ENCODE peak calls at places on chromosome 1, in eight cellular contexts. K, M, N, T, A, Z, C and U are unnamed samples.

GRCh38 chr1:151790940-151791651 is 796 bp upstream of the TDRKH start:
- DNase-seq in K (peak; percentile 65), M (peak; percentile 9), N (peak; percentile 43), T (peak; percentile 44), A (peak; percentile 41), Z (no peak), C (peak; percentile 79), U (no peak)

GRCh38 chr1:40634901-40635655 is 30.4 kb downstream of the RIMS3 start:
- DNase-seq in K (no peak), M (no peak), N (peak; percentile 30), T (no peak), A (no peak), Z (no peak), C (no peak), U (no peak)

GRCh38 chr1:118563969-118564951 is 379.2 kb upstream of the SPAG17 start:
- DNase-seq in K (peak; percentile 65), M (no peak), N (peak; percentile 27), T (peak; percentile 14), A (peak; percentile 68), Z (no peak), C (no peak), U (no peak)

GRCh38 chr1:54791880-54792522 is 9.1 kb downstream of the TTC22 start:
- DNase-seq in K (peak; percentile 73), M (peak; percentile 55), N (no peak), T (peak; percentile 87), A (peak; percentile 50), Z (peak; percentile 48), C (peak; percentile 63), U (peak; percentile 51)

GRCh38 chr1:40305451-40305850 is 11.6 kb downstream of the COL9A2 start:
- DNase-seq in K (peak; percentile 44), M (peak; percentile 50), N (peak; percentile 30), T (peak; percentile 40), A (no peak), Z (no peak), C (no peak), U (no peak)

GRCh38 chr1:99645699-99646531 is at the start of gene PALMD:
- DNase-seq in K (peak; percentile 19), M (no peak), N (peak; percentile 42), T (peak; percentile 22), A (peak; percentile 41), Z (no peak), C (peak; percentile 44), U (no peak)

GRCh38 chr1:46408356-46409062 is 14.4 kb downstream of the FAAH start:
- DNase-seq in K (no peak), M (no peak), N (peak; percentile 63), T (no peak), A (no peak), Z (no peak), C (no peak), U (no peak)

GRCh38 chr1:204127597-204128242 is 24.1 kb downstream of the ETNK2 start:
- DNase-seq in K (peak; percentile 88), M (peak; percentile 63), N (peak; percentile 94), T (peak; percentile 82), A (peak; percentile 86), Z (peak; percentile 28), C (peak; percentile 88), U (peak; percentile 62)

GRCh38 chr1:76240321-76240720 is 165.8 kb downstream of the ST6GALNAC3 start:
- DNase-seq in K (no peak), M (peak; percentile 10), N (no peak), T (no peak), A (peak; percentile 12), Z (no peak), C (no peak), U (no peak)

GRCh38 chr1:54324031-54324654 is 82.1 kb downstream of the SSBP3 start:
- DNase-seq in K (peak; percentile 55), M (no peak), N (peak; percentile 56), T (peak; percentile 42), A (no peak), Z (no peak), C (no peak), U (no peak)

GRCh38 chr1:226579781-226580323 is 31.3 kb downstream of the STUM start:
- DNase-seq in K (no peak), M (no peak), N (no peak), T (no peak), A (no peak), Z (no peak), C (no peak), U (no peak)

GRCh38 chr1:43303477-43304286 is 2.9 kb downstream of the TIE1 start:
- DNase-seq in K (no peak), M (no peak), N (no peak), T (no peak), A (no peak), Z (no peak), C (no peak), U (no peak)

GRCh38 chr1:156153362-156153761 is at the start of gene SEMA4A:
- DNase-seq in K (no peak), M (no peak), N (no peak), T (peak; percentile 35), A (no peak), Z (no peak), C (no peak), U (no peak)

GRCh38 chr1:151830055-151830454 is 1.5 kb downstream of the RORC start:
- DNase-seq in K (no peak), M (no peak), N (no peak), T (no peak), A (no peak), Z (no peak), C (no peak), U (no peak)

GRCh38 chr1:1434812-1435093 is 737 bp upstream of the VWA1 start:
- DNase-seq in K (no peak), M (no peak), N (no peak), T (no peak), A (no peak), Z (no peak), C (no peak), U (no peak)

GRCh38 chr1:1432951-1433803 is 2.3 kb upstream of the VWA1 start:
- DNase-seq in K (peak; percentile 88), M (no peak), N (no peak), T (peak; percentile 71), A (peak; percentile 92), Z (no peak), C (peak; percentile 39), U (no peak)

GRCh38 chr1:1433804-1434130 is 1.7 kb upstream of the VWA1 start:
- DNase-seq in K (peak; percentile 45), M (no peak), N (peak; percentile 57), T (no peak), A (peak; percentile 82), Z (no peak), C (peak; percentile 31), U (peak; percentile 56)

GRCh38 chr1:1435094-1435903 is at the start of gene VWA1:
- DNase-seq in K (peak; percentile 86), M (no peak), N (peak; percentile 87), T (peak; percentile 79), A (peak; percentile 92), Z (no peak), C (peak; percentile 99), U (no peak)

GRCh38 chr1:1434131-1434811 is 1.2 kb upstream of the VWA1 start:
- DNase-seq in K (peak; percentile 49), M (no peak), N (no peak), T (peak; percentile 72), A (no peak), Z (no peak), C (peak; percentile 37), U (no peak)
- TF ChIP-seq EZH2phosphoT487 in K (no peak), M (no peak), N (no peak), T (no peak), A (no peak), Z (no peak), C (no peak), U (no peak)

DNA sequence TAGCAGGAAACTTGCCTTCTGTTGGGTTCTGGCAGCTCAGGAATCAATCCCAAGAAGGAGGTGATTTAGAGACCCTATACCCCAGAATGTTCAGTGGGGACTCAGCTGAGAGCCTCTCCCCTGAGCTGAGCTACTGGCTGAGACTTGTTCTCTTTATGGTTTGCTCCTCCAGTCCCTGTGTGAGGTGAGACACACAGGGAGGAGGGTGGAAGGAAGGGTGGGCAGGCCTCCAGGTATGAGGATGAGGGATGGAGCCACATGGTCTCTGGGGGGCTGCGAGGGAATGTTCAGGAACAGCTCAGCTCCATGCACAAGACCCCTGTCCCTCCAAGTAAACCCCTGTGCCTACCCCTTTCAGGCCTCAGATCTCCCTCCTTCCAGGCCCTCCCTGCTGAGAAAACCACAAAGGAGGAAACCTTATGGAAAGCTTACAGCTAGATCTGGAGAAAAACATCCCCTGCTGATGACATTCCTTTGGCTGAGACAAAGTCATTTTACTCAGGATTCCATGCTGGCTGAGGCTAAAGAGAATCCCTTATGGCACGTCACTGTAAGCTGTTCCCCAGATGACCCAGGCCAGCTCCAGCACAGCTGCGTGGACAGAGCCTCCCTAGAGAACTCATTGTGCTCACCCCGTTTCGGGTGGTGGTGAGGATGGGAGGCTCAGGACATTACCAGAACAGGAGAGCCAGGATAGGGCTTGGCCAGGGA is 91.5 kb upstream of the IPO9 start:
- DNase-seq in K (peak; percentile 90), M (no peak), N (peak; percentile 90), T (peak; percentile 80), A (peak; percentile 41), Z (no peak), C (no peak), U (no peak)
- TF ChIP-seq EZH2phosphoT487 in K (no peak), M (no peak), N (no peak), T (no peak), A (no peak), Z (no peak), C (no peak), U (no peak)

DNA sequence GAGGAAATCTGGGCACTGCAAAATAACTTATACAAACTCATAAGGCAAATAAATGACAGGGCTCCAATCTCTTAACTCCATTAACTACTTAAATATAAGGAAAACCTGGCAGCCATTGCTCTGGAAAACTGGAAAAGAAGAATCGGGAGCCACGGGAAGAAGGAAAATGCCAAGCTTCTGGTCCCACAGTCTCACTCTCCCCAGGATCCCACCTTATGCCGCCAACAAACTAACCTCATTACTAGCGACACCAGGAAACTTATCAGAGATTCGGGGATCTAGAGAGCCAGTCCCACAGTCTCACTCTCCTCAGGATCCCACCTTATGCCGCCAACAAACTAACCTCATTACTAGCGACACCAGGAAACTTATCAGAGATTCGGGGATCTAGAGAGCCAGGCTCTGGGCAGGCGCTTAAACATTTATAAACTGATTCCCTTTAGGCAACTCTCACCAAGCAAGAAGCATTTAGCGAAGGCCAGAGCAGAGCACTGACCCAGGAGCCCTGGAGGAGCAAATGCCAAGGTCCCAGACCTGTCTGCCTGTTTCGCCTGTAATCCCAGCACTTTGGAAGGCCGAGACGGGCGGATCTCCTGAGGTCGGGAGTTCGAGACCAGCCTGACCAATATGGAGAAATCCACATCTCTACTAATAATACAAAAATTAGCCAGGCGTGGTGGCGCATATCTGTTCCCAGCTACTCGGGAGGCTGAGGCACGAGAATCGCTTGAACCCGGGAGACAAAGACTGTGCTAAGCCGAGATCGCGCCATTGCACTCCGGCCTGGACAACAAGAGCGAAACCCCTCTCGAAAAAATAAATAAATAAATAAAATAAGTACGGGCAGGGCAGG is 720 bp downstream of the PSMB2 start:
- DNase-seq in K (no peak), M (no peak), N (peak; percentile 24), T (peak; percentile 21), A (no peak), Z (no peak), C (no peak), U (no peak)
- TF ChIP-seq EZH2phosphoT487 in K (no peak), M (no peak), N (no peak), T (no peak), A (no peak), Z (no peak), C (no peak), U (no peak)

DNA sequence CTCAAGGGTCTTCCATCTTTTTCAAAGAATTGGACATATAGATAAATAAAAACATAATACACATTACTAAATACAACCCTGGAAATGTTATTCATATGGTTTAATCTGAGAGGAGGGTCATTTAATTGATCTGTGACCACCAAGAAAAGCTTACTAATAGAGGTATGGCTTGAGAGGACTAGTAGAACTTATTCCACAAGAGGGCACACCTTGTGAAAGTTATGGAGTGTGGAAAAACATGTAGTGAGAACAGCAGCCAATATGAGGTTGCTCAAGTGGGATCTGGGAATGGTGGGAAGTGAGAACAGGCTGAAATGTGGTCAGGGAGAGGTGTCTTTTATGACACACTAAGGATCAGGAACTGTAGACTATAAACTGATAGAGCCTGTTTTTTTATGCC is 973.5 kb upstream of the B3GALT2 start:
- DNase-seq in K (no peak), M (peak; percentile 10), N (no peak), T (peak; percentile 17), A (no peak), Z (no peak), C (no peak), U (peak; percentile 8)
- TF ChIP-seq EZH2phosphoT487 in K (no peak), M (no peak), N (no peak), T (no peak), A (no peak), Z (no peak), C (no peak), U (no peak)